ENCODE peak calls at places on chromosomes 4 and X, in five cellular contexts. N is A549, U is K562, T is GM12878, P is HepG2. M is an unnamed sample.
A peak's percentile ranks its signal among the peaks of the same experiment; 100 is the strongest.

GRCh38 chr4:183600189-183600685 is 58.7 kb downstream of the RWDD4 start:
- DNase-seq in N (no peak), U (peak; percentile 23), T (no peak), P (peak; percentile 20), M (no peak)

GRCh38 chr4:122948671-122949070 is 26.3 kb upstream of the NUDT6 start:
- DNase-seq in N (no peak), U (no peak), T (no peak), P (no peak), M (no peak)

GRCh38 chr4:149951501-149951900 is 126.7 kb upstream of the DCLK2 start:
- DNase-seq in N (no peak), U (no peak), T (no peak), P (no peak), M (no peak)

GRCh38 chrX:38327007-38327774 is at the start of gene RPGR:
- DNase-seq in N (peak; percentile 78), U (peak; percentile 91), T (peak; percentile 60), P (peak; percentile 83), M (peak; percentile 91)

GRCh38 chr4:185542626-185543336 is 7.5 kb upstream of the PDLIM3 start:
- DNase-seq in N (no peak), U (no peak), T (no peak), P (no peak), M (peak; percentile 46)

GRCh38 chrX:40579880-40580536 is 762 bp upstream of the ATP6AP2 start:
- DNase-seq in N (peak; percentile 61), U (no peak), T (no peak), P (no peak), M (no peak)

GRCh38 chrX:38225093-38225492 is 4.4 kb upstream of the SRPX start:
- DNase-seq in N (no peak), U (no peak), T (no peak), P (no peak), M (peak; percentile 60)

GRCh38 chr4:89077806-89078205 is 20.8 kb upstream of the FAM13A start:
- DNase-seq in N (no peak), U (no peak), T (no peak), P (no peak), M (no peak)

GRCh38 chr4:163866728-163867313 is 372.3 kb downstream of the TMA16 start:
- DNase-seq in N (no peak), U (no peak), T (no peak), P (no peak), M (peak; percentile 47)

GRCh38 chr4:179893967-179894590 is 2349.1 kb upstream of the TENM3 start:
- DNase-seq in N (no peak), U (no peak), T (no peak), P (no peak), M (peak; percentile 73)

GRCh38 chr4:168755643-168756482 is 254.2 kb downstream of the CBR4 start:
- DNase-seq in N (no peak), U (no peak), T (no peak), P (no peak), M (peak; percentile 66)

GRCh38 chr4:73919691-73920090 is 50.5 kb downstream of the CXCL1 start:
- DNase-seq in N (no peak), U (no peak), T (no peak), P (no peak), M (peak; percentile 65)

GRCh38 chr4:81427605-81427922 is 44.1 kb downstream of the RASGEF1B start:
- DNase-seq in N (no peak), U (no peak), T (no peak), P (no peak), M (no peak)

GRCh38 chr4:104979083-104979760 is 167.5 kb upstream of the TET2 start:
- DNase-seq in N (no peak), U (no peak), T (no peak), P (peak; percentile 37), M (no peak)

DNA sequence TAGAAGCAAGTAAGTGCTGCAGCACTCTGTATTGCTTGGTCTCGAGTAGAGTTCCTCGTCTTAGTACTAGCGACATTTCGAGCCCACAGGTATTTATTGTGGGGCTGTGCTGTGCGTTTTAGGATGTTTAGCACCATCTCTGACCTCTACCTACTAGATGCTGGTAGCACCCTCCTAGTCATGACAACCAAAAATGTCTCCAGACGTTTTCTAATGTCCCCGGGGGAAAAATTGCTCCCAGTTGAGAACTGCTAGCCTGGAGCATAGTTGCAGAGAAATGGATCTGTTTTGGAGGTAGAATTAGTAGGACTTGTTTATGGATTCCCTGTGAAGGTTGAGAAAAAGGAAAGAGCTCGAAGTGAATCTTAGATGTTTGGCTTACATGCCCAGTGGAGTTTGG is 287.2 kb downstream of the TENM3 start:
- DNase-seq in N (no peak), U (no peak), T (no peak), P (no peak), M (no peak)
- H3K4me1 ChIP-seq in N (no peaks in the 10 kb centered on the region), U (no peaks in the 10 kb centered on the region), T (no peaks in the 10 kb centered on the region), P (no peaks in the 10 kb centered on the region), M (peaks cover 2% of the 10 kb centered on the region)

GRCh38 chr4:100269446-100269845 is 79.2 kb upstream of the DDIT4L start:
- DNase-seq in N (no peak), U (no peak), T (no peak), P (no peak), M (no peak)

DNA sequence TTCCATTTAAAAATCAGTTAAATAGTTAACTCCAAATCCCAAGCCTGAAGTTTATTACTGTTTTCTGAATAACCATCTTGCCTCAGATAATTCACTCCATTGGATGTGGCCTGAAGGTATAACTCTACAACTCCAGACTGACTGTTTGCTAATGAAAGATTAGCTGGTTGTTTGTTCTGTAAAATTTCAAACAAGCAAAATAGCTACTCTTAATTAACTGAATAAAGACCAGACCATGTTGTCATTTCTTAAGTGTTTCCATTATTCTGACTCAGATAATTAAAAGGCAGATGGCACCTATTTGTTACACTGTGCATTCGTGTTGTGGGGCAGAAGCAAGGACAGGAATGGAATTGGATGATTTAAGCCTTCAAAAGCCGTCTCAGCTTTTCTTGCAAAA is 78.5 kb upstream of the DDIT4L start:
- DNase-seq in N (no peak), U (no peak), T (no peak), P (no peak), M (no peak)
- TF ChIP-seq BHLHE40 in N (no peak), U (no peak), T (no peak), P (no peak), M (no peak)

DNA sequence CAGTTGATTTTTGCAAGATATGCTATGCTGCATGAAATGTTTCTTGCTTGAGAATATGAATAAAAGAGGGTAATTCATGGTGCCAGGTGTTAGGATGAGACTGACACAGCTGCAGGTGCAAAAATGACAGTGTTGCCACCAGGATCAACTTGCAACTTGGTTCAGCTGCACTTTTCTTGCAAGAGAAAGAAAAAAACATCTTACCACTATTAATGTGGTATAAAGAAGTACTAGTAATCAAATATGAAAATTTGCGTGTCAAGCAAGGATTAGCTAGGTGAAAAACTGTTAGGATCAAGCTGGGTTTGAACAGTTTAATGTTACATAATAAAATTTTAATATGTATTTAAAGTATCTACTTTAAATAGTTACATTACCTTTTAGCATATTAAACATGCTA is 49.6 kb downstream of the CHIC2 start:
- DNase-seq in N (no peak), U (no peak), T (no peak), P (no peak), M (no peak)
- H3K4me1 ChIP-seq in N (no peaks in the 10 kb centered on the region), U (no peaks in the 10 kb centered on the region), T (no peaks in the 10 kb centered on the region), P (no peaks in the 10 kb centered on the region), M (no peaks in the 10 kb centered on the region)

DNA sequence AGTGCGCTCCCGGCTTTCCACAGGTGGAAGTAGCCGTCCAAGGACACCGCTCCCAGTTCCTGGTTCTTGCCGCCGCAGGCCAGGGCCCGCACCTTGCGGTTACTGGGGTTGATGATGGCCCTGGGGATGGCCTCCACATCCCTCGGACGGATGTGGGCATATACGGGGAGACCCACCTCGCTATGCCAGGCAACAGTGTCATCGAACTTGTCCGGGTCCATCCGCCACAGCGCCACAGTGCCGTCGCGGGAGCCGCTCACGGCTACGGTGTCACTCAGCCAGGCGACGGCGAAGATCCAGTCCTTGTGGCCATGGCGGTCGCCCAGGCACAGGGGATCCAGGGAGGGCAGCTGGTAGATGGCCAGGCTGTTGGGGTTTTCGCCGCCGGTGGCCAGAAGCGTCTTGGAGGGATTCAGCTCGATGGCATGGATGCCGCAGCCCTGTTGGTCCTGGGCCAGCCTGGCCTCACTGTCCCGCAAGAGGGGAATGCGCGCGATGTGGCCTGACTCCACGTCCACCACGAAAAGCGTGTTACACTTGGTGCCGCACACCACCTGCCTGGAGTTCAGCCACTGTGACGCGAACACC is 795 bp downstream of the DCAF12L1 start:
- DNase-seq in N (no peak), U (no peak), T (no peak), P (no peak), M (no peak)
- TF ChIP-seq BHLHE40 in N (no peak), U (no peak), T (no peak), P (no peak), M (no peak)

GRCh38 chr4:119209586-119209985 is 2.9 kb upstream of the USP53 start:
- DNase-seq in N (no peak), U (no peak), T (no peak), P (no peak), M (no peak)
- H3K4me1 ChIP-seq in N (peaks cover 35% of the 10 kb centered on the region), U (peaks cover 4% of the 10 kb centered on the region), T (no peaks in the 10 kb centered on the region), P (peaks cover 15% of the 10 kb centered on the region), M (peaks cover 3% of the 10 kb centered on the region)

GRCh38 chr4:84944952-84945351 is 21.5 kb downstream of the WDFY3 start:
- DNase-seq in N (no peak), U (no peak), T (no peak), P (peak; percentile 48), M (peak; percentile 31)
- TF ChIP-seq BHLHE40 in N (no peak), U (no peak), T (no peak), P (no peak), M (no peak)

DNA sequence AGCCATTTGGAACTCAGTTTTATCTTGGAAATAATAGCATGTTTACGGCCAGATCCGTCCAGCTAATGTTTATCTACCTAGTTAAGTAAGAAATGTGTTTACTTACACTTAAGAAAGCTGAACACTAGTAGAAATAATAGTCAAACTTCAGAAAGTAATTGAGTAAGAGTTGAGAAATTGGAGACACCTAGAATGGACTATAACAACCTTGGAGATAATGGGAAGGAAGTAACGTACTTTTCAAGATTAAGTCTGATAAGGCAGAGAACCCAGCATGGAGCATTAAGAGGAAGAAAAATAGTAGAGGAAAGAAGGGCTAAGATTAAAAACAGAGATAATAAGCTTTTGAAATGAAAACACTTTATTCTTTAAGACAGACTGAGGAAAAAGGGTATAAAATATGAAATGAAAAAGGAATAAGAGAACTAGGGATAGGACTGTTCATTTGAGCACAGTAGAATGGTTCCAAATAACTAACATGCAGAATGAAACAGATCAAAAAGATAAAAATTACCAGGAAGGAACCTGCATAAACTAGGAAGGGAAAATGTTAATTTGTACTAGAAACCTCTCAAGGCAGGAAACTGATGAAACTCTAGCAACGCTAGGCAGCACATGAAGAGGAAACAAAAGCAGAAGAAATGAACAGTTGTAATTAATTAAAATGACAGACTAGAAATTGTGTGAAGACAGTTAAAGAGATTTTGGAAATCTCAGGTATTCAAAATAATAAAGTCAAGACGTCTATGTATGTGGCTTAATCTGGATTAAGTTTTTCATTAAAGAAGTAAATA is 71.7 kb downstream of the FBXW7 start:
- DNase-seq in N (no peak), U (no peak), T (no peak), P (no peak), M (no peak)
- H3K4me1 ChIP-seq in N (peaks cover 14% of the 10 kb centered on the region), U (no peaks in the 10 kb centered on the region), T (peaks cover 45% of the 10 kb centered on the region), P (peaks cover 42% of the 10 kb centered on the region), M (peaks cover 3% of the 10 kb centered on the region)

M was measured in IMR-90.